ENCODE peak calls at places on chromosomes 1 and 21, in four cellular contexts. F is colonic mucosa, K is neural progenitor cell, G is psoas muscle. Y is an unnamed sample. For H3K36me3, the result is how much of the 10 kb centered on the place peaks cover.

GRCh38 chr1:11059166-11059989 is 440 bp downstream of the SRM start:
- DNase-seq in F (no peak), K (no peak), G (no peak), Y (no peak)

GRCh38 chr1:233240367-233240766 is 55.2 kb downstream of the PCNX2 start:
- DNase-seq in F (no peak), K (no peak), G (no peak), Y (no peak)

GRCh38 chr1:6171546-6172124 is 8.5 kb downstream of the CHD5 start:
- DNase-seq in F (no peak), K (peak), G (no peak), Y (no peak)

GRCh38 chr1:147700042-147700711 is 29.9 kb upstream of the ACP6 start:
- DNase-seq in F (peak), K (peak), G (peak), Y (peak)

GRCh38 chr1:211352985-211353515 is 26.4 kb downstream of the TRAF5 start:
- DNase-seq in F (peak), K (peak), G (no peak), Y (peak)

GRCh38 chr1:119440908-119441307 is 26.0 kb downstream of the HSD3B2 start:
- DNase-seq in F (no peak), K (peak), G (no peak), Y (no peak)

GRCh38 chr1:171438441-171438840 is 46.9 kb upstream of the PRRC2C start:
- DNase-seq in F (peak), K (no peak), G (peak), Y (no peak)

GRCh38 chr1:158999301-159000069 is 10.2 kb upstream of the IFI16 start:
- DNase-seq in F (peak), K (peak), G (peak), Y (no peak)

GRCh38 chr1:201084171-201084766 is 28.0 kb downstream of the CACNA1S start:
- DNase-seq in F (no peak), K (no peak), G (no peak), Y (peak)

GRCh38 chr1:201085902-201086735 is 26.1 kb downstream of the CACNA1S start:
- DNase-seq in F (peak), K (peak), G (peak), Y (peak)

GRCh38 chr1:201077736-201078135 is 34.5 kb downstream of the CACNA1S start:
- DNase-seq in F (no peak), K (no peak), G (no peak), Y (no peak)

GRCh38 chr1:201076036-201076435 is 36.2 kb downstream of the CACNA1S start:
- DNase-seq in F (no peak), K (no peak), G (no peak), Y (no peak)

GRCh38 chr1:201080135-201080534 is 32.1 kb downstream of the CACNA1S start:
- DNase-seq in F (no peak), K (no peak), G (no peak), Y (no peak)
- H3K36me3 ChIP-seq in F (under half), K (under half), G (half or more), Y (under half)

DNA sequence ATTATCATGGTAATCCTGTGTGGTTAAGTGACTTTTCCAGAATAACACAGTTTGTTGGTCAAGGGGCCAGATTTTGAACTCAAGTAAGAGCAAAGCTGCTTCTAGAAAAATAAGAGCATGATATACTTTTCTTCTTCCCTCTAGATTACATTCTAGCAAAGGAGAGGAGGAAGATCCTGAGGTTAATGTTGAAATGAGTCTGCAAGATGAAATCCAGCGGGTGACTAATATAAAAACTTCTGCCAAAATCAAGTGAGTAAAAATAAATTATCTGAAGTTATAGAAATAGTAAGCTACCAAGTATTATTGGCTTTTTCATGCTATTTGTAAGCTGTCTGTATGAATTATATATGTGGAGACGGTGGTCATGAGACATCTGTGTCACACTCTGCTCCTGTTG is 12.8 kb downstream of the WDR3 start:
- DNase-seq in F (no peak), K (no peak), G (no peak), Y (no peak)
- H3K36me3 ChIP-seq in F (under half), K (under half), G (half or more), Y (half or more)

GRCh38 chr21:46207920-46208571 is 20.5 kb downstream of the LSS start:
- DNase-seq in F (no peak), K (no peak), G (no peak), Y (no peak)
- H3K36me3 ChIP-seq in F (under half), K (under half), G (half or more), Y (under half)

GRCh38 chr1:229655781-229656180 is 29.7 kb downstream of the URB2 start:
- DNase-seq in F (no peak), K (no peak), G (no peak), Y (no peak)

GRCh38 chr1:229653420-229653819 is 27.4 kb downstream of the URB2 start:
- DNase-seq in F (no peak), K (no peak), G (no peak), Y (no peak)

GRCh38 chr1:229648406-229648805 is 22.4 kb downstream of the URB2 start:
- DNase-seq in F (no peak), K (no peak), G (no peak), Y (no peak)

GRCh38 chr1:229651546-229651945 is 25.5 kb downstream of the URB2 start:
- DNase-seq in F (no peak), K (no peak), G (no peak), Y (no peak)
- H3K36me3 ChIP-seq in F (under half), K (under half), G (half or more), Y (under half)

DNA sequence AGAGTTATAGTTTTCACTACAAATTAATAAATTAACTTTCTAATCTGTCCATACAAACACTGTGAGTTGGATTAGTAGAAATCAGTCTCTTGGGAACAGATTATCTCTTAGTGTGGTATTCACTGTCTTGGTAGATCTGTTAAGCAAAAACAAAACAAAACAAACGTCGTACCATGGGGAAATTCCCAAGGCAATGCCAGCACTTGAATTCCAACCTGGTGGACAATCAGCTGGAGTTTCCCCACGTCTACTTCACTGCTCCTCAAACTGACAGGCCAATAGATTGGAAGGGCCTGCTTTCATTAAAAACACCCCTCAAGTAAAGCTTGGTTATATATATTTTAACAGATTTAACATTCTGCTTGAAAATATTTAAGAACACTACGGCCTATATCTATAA is 31.9 kb downstream of the GDAP2 start:
- DNase-seq in F (no peak), K (no peak), G (no peak), Y (no peak)
- H3K36me3 ChIP-seq in F (under half), K (under half), G (half or more), Y (under half)

GRCh38 chr1:229471175-229471574 is 37.0 kb downstream of the NUP133 start:
- DNase-seq in F (no peak), K (no peak), G (no peak), Y (no peak)
- H3K36me3 ChIP-seq in F (under half), K (under half), G (half or more), Y (half or more)

GRCh38 chr1:15730936-15731335 is 5.1 kb upstream of the SLC25A34 start:
- DNase-seq in F (no peak), K (no peak), G (no peak), Y (no peak)

GRCh38 chr1:15727866-15728534 is 8.1 kb upstream of the SLC25A34 start:
- DNase-seq in F (no peak), K (no peak), G (peak), Y (no peak)

GRCh38 chr1:15727424-15727823 is 8.6 kb upstream of the SLC25A34 start:
- DNase-seq in F (no peak), K (no peak), G (peak), Y (no peak)

GRCh38 chr1:15730423-15730822 is 5.6 kb upstream of the SLC25A34 start:
- DNase-seq in F (no peak), K (no peak), G (no peak), Y (no peak)

DNA sequence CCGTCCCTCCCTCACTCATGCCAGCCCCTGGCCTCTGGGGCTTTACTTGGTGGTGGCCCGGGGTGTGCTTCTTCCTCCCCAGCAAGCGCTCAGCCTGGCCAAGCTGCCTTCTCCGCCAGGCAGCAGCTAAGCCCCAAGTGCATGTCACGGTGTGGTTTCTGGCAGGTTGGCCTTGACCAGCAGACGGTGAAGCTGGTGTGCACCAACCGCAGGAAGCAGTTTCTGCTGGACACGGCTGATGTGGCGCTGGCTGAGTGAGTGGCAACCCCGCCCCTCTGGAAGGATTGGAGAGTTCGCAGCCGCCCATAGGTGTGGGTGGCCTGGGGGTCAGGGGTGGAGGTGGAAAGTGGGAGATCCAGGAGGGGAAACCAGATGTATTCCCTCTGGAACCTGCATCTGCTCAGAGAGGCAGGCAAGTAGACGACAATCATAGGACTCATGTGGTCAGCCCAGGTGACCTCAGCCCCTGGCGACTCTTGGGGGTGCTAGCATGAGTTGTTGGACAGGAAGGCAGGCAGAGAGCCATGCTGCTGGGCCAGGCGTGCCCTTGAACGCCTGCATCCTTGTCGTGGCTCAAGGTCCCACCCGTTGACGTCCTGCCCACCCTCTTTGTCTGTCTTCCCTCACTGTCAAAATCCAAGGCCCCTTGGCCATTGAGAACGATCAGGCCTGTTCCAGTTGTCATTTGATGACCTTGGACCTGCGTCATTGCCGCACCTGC is 7.0 kb upstream of the SLC25A34 start:
- DNase-seq in F (no peak), K (no peak), G (no peak), Y (no peak)
- H3K36me3 ChIP-seq in F (under half), K (under half), G (half or more), Y (half or more)

GRCh38 chr1:160420881-160421842 is 20.8 kb downstream of the VANGL2 start:
- DNase-seq in F (no peak), K (no peak), G (no peak), Y (no peak)
- H3K36me3 ChIP-seq in F (under half), K (under half), G (under half), Y (under half)

Y was measured in CD4-positive, alpha-beta memory T cell.